ENCODE peak calls at places on chromosomes 4 and X, in nine cellular contexts. Q is stimulated activated CD4-positive, alpha-beta T cell treated with anti-CD3 and anti-CD28 coated beads, Interleukin-15, amount 100 ng/mL, for 24 hours; I is SK-N-MC; C is GM10248; U is EH; N is hippocampal formation; D is hepatocyte; B is RWPE1; A is fibroblast of mammary gland. P is an unnamed sample.

GRCh38 chr4:61395754-61396153 is 195.6 kb downstream of the ADGRL3 start:
- DNase-seq in I (no peak), B (no peak), D (no peak), A (no peak), N (no peak), U (no peak), Q (no peak), C (no peak), P (no peak)

GRCh38 chrX:30212172-30212571 is 3.2 kb upstream of the MAGEB2 start:
- DNase-seq in C (no peak), U (no peak), N (no peak), A (no peak), Q (no peak), D (no peak), B (no peak), I (no peak), P (no peak)

GRCh38 chr4:147480502-147480890 is 401 bp upstream of the EDNRA start:
- DNase-seq in A (no peak), C (no peak), I (no peak), U (no peak), Q (no peak), B (no peak), N (no peak), D (no peak), P (no peak)

GRCh38 chr4:156237192-156237591 is 283.5 kb upstream of the CTSO start:
- DNase-seq in N (no peak), U (no peak), Q (no peak), I (no peak), A (no peak), D (no peak), B (no peak), C (no peak), P (no peak)

GRCh38 chrX:18828832-18829404 is 121.5 kb downstream of the PPEF1 start:
- DNase-seq in C (no peak), N (no peak), I (no peak), A (peak; percentile 29), D (peak; percentile 16), Q (peak; percentile 6), B (peak; percentile 0), U (peak; percentile 3), P (no peak)

GRCh38 chr4:80259012-80259411 is 7.5 kb upstream of the FGF5 start:
- DNase-seq in I (no peak), A (no peak), B (no peak), C (no peak), D (no peak), N (no peak), Q (no peak), U (no peak), P (no peak)

GRCh38 chrX:129559800-129560199 is 19.7 kb downstream of the OCRL start:
- DNase-seq in Q (no peak), N (no peak), B (no peak), C (no peak), U (no peak), A (no peak), I (no peak), D (no peak), P (no peak)

GRCh38 chr4:127965803-127966175 is 583 bp downstream of the ABHD18 start:
- DNase-seq in B (peak; percentile 28), N (peak; percentile 22), A (peak; percentile 12), I (no peak), D (peak; percentile 83), C (peak; percentile 76), U (peak; percentile 43), Q (peak; percentile 77), P (no peak)

GRCh38 chr4:75555294-75556164 is at the start of gene ODAPH:
- DNase-seq in B (peak; percentile 72), U (peak; percentile 36), I (no peak), C (peak; percentile 61), D (peak; percentile 38), N (no peak), A (peak; percentile 29), Q (peak; percentile 26), P (no peak)

GRCh38 chr4:138901177-138901576 is 114.4 kb upstream of the NOCT start:
- DNase-seq in I (no peak), Q (no peak), C (no peak), N (no peak), A (no peak), U (no peak), B (no peak), D (no peak), P (no peak)

GRCh38 chr4:186651624-186652023 is 72.0 kb downstream of the FAT1 start:
- DNase-seq in A (no peak), U (no peak), N (peak; percentile 71), I (no peak), D (peak; percentile 60), Q (no peak), C (no peak), B (no peak), P (peak; percentile 36)

GRCh38 chr4:53653484-53654053 is 62.3 kb upstream of the LNX1 start:
- DNase-seq in N (no peak), D (peak; percentile 52), C (no peak), Q (no peak), B (no peak), U (peak; percentile 61), I (no peak), A (peak; percentile 35), P (no peak)

GRCh38 chr4:77959566-77960338 is 97.1 kb downstream of the MRPL1 start:
- DNase-seq in I (peak; percentile 28), U (peak; percentile 54), B (peak; percentile 24), C (peak; percentile 31), A (peak; percentile 76), N (peak; percentile 53), D (peak; percentile 70), Q (no peak), P (no peak)

GRCh38 chr4:69523385-69524132 is 27.9 kb upstream of the UGT2B4 start:
- DNase-seq in I (no peak), A (no peak), B (no peak), N (no peak), Q (no peak), U (no peak), C (no peak), D (no peak), P (no peak)

GRCh38 chrX:150688911-150689451 is 4.2 kb upstream of the MTMR1 start:
- DNase-seq in C (no peak), N (no peak), U (peak; percentile 95), D (peak; percentile 22), I (no peak), Q (no peak), A (peak; percentile 91), B (peak; percentile 70), P (no peak)

GRCh38 chrX:134908235-134908834 is 82.5 kb upstream of the SMIM10 start:
- DNase-seq in U (peak; percentile 70), D (peak; percentile 18), I (no peak), N (no peak), C (no peak), B (no peak), A (peak; percentile 72), Q (no peak), P (no peak)

GRCh38 chr4:110005461-110006056 is 92.9 kb downstream of the EGF start:
- DNase-seq in B (peak; percentile 74), A (peak; percentile 78), D (peak; percentile 77), C (peak; percentile 71), N (peak; percentile 82), Q (no peak), U (peak; percentile 66), I (peak; percentile 88), P (no peak)